ENCODE peak calls at places on chromosomes 4 and X, in ten cellular contexts. One of them, this sample, is unnamed.

GRCh38 chr4:22014222-22014741 is 65.7 kb upstream of the KCNIP4 start:
- DNase-seq in fibroblast of lung: no peak
- DNase-seq in mucosa of descending colon: no peak
- DNase-seq in BE2C: no peak
- DNase-seq in prostate gland: no peak
- DNase-seq in bronchial epithelial cell: peak; percentile 5
- DNase-seq in tibial nerve: no peak
- DNase-seq in OCI-LY7: no peak
- DNase-seq in pancreas: no peak
- DNase-seq in sigmoid colon: no peak
- DNase-seq in this sample: no peak

GRCh38 chrX:42615161-42615563 is 162.8 kb downstream of the PPP1R2C start:
- DNase-seq in pancreas: no peak
- DNase-seq in BE2C: peak; percentile 2
- DNase-seq in bronchial epithelial cell: peak; percentile 4
- DNase-seq in prostate gland: no peak
- DNase-seq in tibial nerve: no peak
- DNase-seq in mucosa of descending colon: peak; percentile 47
- DNase-seq in OCI-LY7: peak; percentile 32
- DNase-seq in fibroblast of lung: no peak
- DNase-seq in sigmoid colon: no peak
- DNase-seq in this sample: no peak

GRCh38 chrX:38215141-38215540 is 5.5 kb downstream of the SRPX start:
- DNase-seq in prostate gland: no peak
- DNase-seq in bronchial epithelial cell: peak; percentile 53
- DNase-seq in BE2C: no peak
- DNase-seq in pancreas: no peak
- DNase-seq in OCI-LY7: no peak
- DNase-seq in sigmoid colon: no peak
- DNase-seq in mucosa of descending colon: no peak
- DNase-seq in tibial nerve: no peak
- DNase-seq in fibroblast of lung: no peak
- DNase-seq in this sample: peak; percentile 48

GRCh38 chr4:169744601-169745000 is 13.1 kb downstream of the HPF1 start:
- DNase-seq in prostate gland: no peak
- DNase-seq in OCI-LY7: no peak
- DNase-seq in sigmoid colon: no peak
- DNase-seq in bronchial epithelial cell: no peak
- DNase-seq in tibial nerve: no peak
- DNase-seq in BE2C: no peak
- DNase-seq in pancreas: no peak
- DNase-seq in fibroblast of lung: no peak
- DNase-seq in mucosa of descending colon: no peak
- DNase-seq in this sample: no peak

GRCh38 chr4:55346851-55347255 is 811 bp downstream of the SRD5A3 start:
- DNase-seq in fibroblast of lung: no peak
- DNase-seq in pancreas: peak; percentile 9
- DNase-seq in mucosa of descending colon: no peak
- DNase-seq in OCI-LY7: no peak
- DNase-seq in bronchial epithelial cell: no peak
- DNase-seq in prostate gland: no peak
- DNase-seq in BE2C: no peak
- DNase-seq in tibial nerve: no peak
- DNase-seq in sigmoid colon: no peak
- DNase-seq in this sample: no peak

GRCh38 chr4:142583708-142584107 is 262.4 kb downstream of the INPP4B start:
- DNase-seq in bronchial epithelial cell: no peak
- DNase-seq in sigmoid colon: no peak
- DNase-seq in BE2C: no peak
- DNase-seq in mucosa of descending colon: no peak
- DNase-seq in OCI-LY7: no peak
- DNase-seq in prostate gland: no peak
- DNase-seq in pancreas: no peak
- DNase-seq in tibial nerve: no peak
- DNase-seq in fibroblast of lung: no peak
- DNase-seq in this sample: no peak

GRCh38 chr4:119211856-119212250 is 660 bp upstream of the USP53 start:
- DNase-seq in prostate gland: no peak
- DNase-seq in tibial nerve: no peak
- DNase-seq in pancreas: no peak
- DNase-seq in fibroblast of lung: no peak
- DNase-seq in OCI-LY7: peak; percentile 68
- DNase-seq in BE2C: no peak
- DNase-seq in mucosa of descending colon: no peak
- DNase-seq in sigmoid colon: no peak
- DNase-seq in bronchial epithelial cell: no peak
- DNase-seq in this sample: no peak

GRCh38 chrX:151759041-151759440 is 24.5 kb downstream of the CNGA2 start:
- DNase-seq in fibroblast of lung: no peak
- DNase-seq in mucosa of descending colon: no peak
- DNase-seq in OCI-LY7: no peak
- DNase-seq in tibial nerve: no peak
- DNase-seq in prostate gland: no peak
- DNase-seq in bronchial epithelial cell: no peak
- DNase-seq in sigmoid colon: no peak
- DNase-seq in pancreas: no peak
- DNase-seq in BE2C: no peak
- DNase-seq in this sample: no peak

GRCh38 chrX:40066700-40067099 is 31.1 kb downstream of the BCOR start:
- DNase-seq in bronchial epithelial cell: no peak
- DNase-seq in OCI-LY7: no peak
- DNase-seq in sigmoid colon: no peak
- DNase-seq in fibroblast of lung: no peak
- DNase-seq in mucosa of descending colon: no peak
- DNase-seq in tibial nerve: no peak
- DNase-seq in pancreas: no peak
- DNase-seq in BE2C: no peak
- DNase-seq in prostate gland: no peak
- DNase-seq in this sample: no peak

GRCh38 chrX:40065291-40066046 is 32.3 kb downstream of the BCOR start:
- DNase-seq in mucosa of descending colon: no peak
- DNase-seq in BE2C: no peak
- DNase-seq in fibroblast of lung: no peak
- DNase-seq in pancreas: no peak
- DNase-seq in sigmoid colon: no peak
- DNase-seq in OCI-LY7: no peak
- DNase-seq in bronchial epithelial cell: no peak
- DNase-seq in prostate gland: no peak
- DNase-seq in tibial nerve: no peak
- DNase-seq in this sample: no peak

GRCh38 chrX:40072246-40072645 is 25.5 kb downstream of the BCOR start:
- DNase-seq in fibroblast of lung: no peak
- DNase-seq in mucosa of descending colon: no peak
- DNase-seq in bronchial epithelial cell: no peak
- DNase-seq in prostate gland: no peak
- DNase-seq in tibial nerve: no peak
- DNase-seq in OCI-LY7: no peak
- DNase-seq in sigmoid colon: no peak
- DNase-seq in BE2C: no peak
- DNase-seq in pancreas: no peak
- DNase-seq in this sample: no peak

GRCh38 chrX:40064055-40064597 is 33.6 kb downstream of the BCOR start:
- DNase-seq in sigmoid colon: no peak
- DNase-seq in bronchial epithelial cell: no peak
- DNase-seq in BE2C: no peak
- DNase-seq in fibroblast of lung: no peak
- DNase-seq in OCI-LY7: no peak
- DNase-seq in pancreas: no peak
- DNase-seq in tibial nerve: no peak
- DNase-seq in prostate gland: no peak
- DNase-seq in mucosa of descending colon: no peak
- DNase-seq in this sample: no peak

DNA sequence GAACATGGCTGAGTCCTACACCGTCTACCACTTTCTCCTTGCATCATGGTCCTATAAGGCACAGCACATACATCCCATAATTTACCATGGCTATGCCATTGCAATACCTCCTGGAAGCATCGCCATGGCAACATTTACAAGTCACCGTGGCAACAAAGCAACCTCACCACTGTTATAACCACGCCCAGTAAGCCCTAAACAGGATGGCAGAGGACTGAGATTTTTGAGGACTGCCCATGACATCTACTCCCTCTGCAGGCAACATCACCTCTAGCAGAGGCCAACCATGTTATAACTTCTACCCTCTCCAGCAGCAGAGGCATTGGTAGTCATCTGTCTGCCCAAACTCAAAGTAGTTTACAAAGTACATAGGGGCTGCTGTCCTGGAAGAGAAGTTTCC is 29.7 kb downstream of the BCOR start:
- DNase-seq in pancreas: no peak
- DNase-seq in fibroblast of lung: peak; percentile 11
- DNase-seq in OCI-LY7: no peak
- DNase-seq in bronchial epithelial cell: peak; percentile 15
- DNase-seq in mucosa of descending colon: no peak
- DNase-seq in tibial nerve: no peak
- DNase-seq in BE2C: no peak
- DNase-seq in prostate gland: no peak
- DNase-seq in sigmoid colon: no peak
- DNase-seq in this sample: no peak
- TF ChIP-seq CTCF in pancreas: no peak
- TF ChIP-seq CTCF in fibroblast of lung: no peak
- TF ChIP-seq CTCF in OCI-LY7: no peak
- TF ChIP-seq CTCF in bronchial epithelial cell: no peak
- TF ChIP-seq CTCF in mucosa of descending colon: no peak
- TF ChIP-seq CTCF in tibial nerve: no peak
- TF ChIP-seq CTCF in BE2C: peak; percentile 10
- TF ChIP-seq CTCF in prostate gland: no peak
- TF ChIP-seq CTCF in sigmoid colon: no peak
- TF ChIP-seq CTCF in this sample: no peak

GRCh38 chr4:164902608-164903007 is 25.6 kb downstream of the APELA start:
- DNase-seq in BE2C: no peak
- DNase-seq in sigmoid colon: no peak
- DNase-seq in prostate gland: no peak
- DNase-seq in mucosa of descending colon: no peak
- DNase-seq in fibroblast of lung: no peak
- DNase-seq in OCI-LY7: no peak
- DNase-seq in pancreas: no peak
- DNase-seq in tibial nerve: no peak
- DNase-seq in bronchial epithelial cell: no peak
- DNase-seq in this sample: no peak

GRCh38 chr4:164904941-164905340 is 28.0 kb downstream of the APELA start:
- DNase-seq in fibroblast of lung: no peak
- DNase-seq in mucosa of descending colon: no peak
- DNase-seq in prostate gland: no peak
- DNase-seq in bronchial epithelial cell: no peak
- DNase-seq in BE2C: no peak
- DNase-seq in tibial nerve: no peak
- DNase-seq in OCI-LY7: no peak
- DNase-seq in sigmoid colon: no peak
- DNase-seq in pancreas: no peak
- DNase-seq in this sample: no peak

GRCh38 chr4:164904336-164904735 is 27.4 kb downstream of the APELA start:
- DNase-seq in mucosa of descending colon: no peak
- DNase-seq in prostate gland: no peak
- DNase-seq in tibial nerve: no peak
- DNase-seq in sigmoid colon: no peak
- DNase-seq in BE2C: no peak
- DNase-seq in bronchial epithelial cell: no peak
- DNase-seq in pancreas: no peak
- DNase-seq in fibroblast of lung: no peak
- DNase-seq in OCI-LY7: no peak
- DNase-seq in this sample: no peak

DNA sequence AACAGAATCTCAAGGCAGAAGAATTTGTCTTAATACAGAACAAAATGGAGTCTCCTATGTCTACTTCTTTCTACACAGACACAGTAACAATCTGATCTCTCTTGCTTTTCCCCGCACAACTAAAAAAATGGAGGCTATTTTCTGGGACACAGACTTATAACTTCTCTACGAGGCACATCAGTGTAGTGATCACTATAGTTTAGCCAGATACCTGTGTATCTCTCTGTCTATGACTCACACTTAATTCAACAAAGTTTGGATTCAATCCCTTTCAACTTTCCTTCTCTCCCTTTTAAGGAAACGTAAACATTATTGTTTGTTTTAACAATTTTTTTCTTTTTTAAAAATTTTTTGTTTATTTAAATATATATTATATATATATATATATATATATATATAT is 29.4 kb downstream of the APELA start:
- DNase-seq in bronchial epithelial cell: no peak
- DNase-seq in sigmoid colon: no peak
- DNase-seq in pancreas: no peak
- DNase-seq in tibial nerve: no peak
- DNase-seq in prostate gland: no peak
- DNase-seq in mucosa of descending colon: no peak
- DNase-seq in fibroblast of lung: no peak
- DNase-seq in BE2C: no peak
- DNase-seq in OCI-LY7: no peak
- DNase-seq in this sample: no peak
- H3K36me3 ChIP-seq in bronchial epithelial cell: no peaks in the 10 kb centered on the region
- H3K36me3 ChIP-seq in sigmoid colon: no peaks in the 10 kb centered on the region
- H3K36me3 ChIP-seq in pancreas: no peaks in the 10 kb centered on the region
- H3K36me3 ChIP-seq in tibial nerve: no peaks in the 10 kb centered on the region
- H3K36me3 ChIP-seq in prostate gland: no peaks in the 10 kb centered on the region
- H3K36me3 ChIP-seq in mucosa of descending colon: no peaks in the 10 kb centered on the region
- H3K36me3 ChIP-seq in fibroblast of lung: no peaks in the 10 kb centered on the region
- H3K36me3 ChIP-seq in BE2C: no peaks in the 10 kb centered on the region
- H3K36me3 ChIP-seq in OCI-LY7: no peaks in the 10 kb centered on the region
- H3K36me3 ChIP-seq in this sample: no peaks in the 10 kb centered on the region

GRCh38 chr4:150589174-150589573 is 7.2 kb downstream of the MAB21L2 start:
- DNase-seq in pancreas: no peak
- DNase-seq in sigmoid colon: no peak
- DNase-seq in BE2C: no peak
- DNase-seq in fibroblast of lung: no peak
- DNase-seq in tibial nerve: no peak
- DNase-seq in OCI-LY7: no peak
- DNase-seq in prostate gland: no peak
- DNase-seq in mucosa of descending colon: no peak
- DNase-seq in bronchial epithelial cell: no peak
- DNase-seq in this sample: no peak

GRCh38 chr4:150591284-150591874 is 9.4 kb downstream of the MAB21L2 start:
- DNase-seq in BE2C: peak; percentile 87
- DNase-seq in pancreas: no peak
- DNase-seq in bronchial epithelial cell: no peak
- DNase-seq in fibroblast of lung: no peak
- DNase-seq in OCI-LY7: no peak
- DNase-seq in mucosa of descending colon: no peak
- DNase-seq in tibial nerve: no peak
- DNase-seq in sigmoid colon: peak; percentile 74
- DNase-seq in prostate gland: no peak
- DNase-seq in this sample: no peak

GRCh38 chr4:150598906-150599305 is 17.0 kb downstream of the MAB21L2 start:
- DNase-seq in tibial nerve: no peak
- DNase-seq in prostate gland: no peak
- DNase-seq in fibroblast of lung: no peak
- DNase-seq in pancreas: no peak
- DNase-seq in OCI-LY7: no peak
- DNase-seq in sigmoid colon: no peak
- DNase-seq in BE2C: peak; percentile 73
- DNase-seq in bronchial epithelial cell: no peak
- DNase-seq in mucosa of descending colon: no peak
- DNase-seq in this sample: no peak

GRCh38 chr4:150591904-150592303 is 10.0 kb downstream of the MAB21L2 start:
- DNase-seq in tibial nerve: no peak
- DNase-seq in bronchial epithelial cell: no peak
- DNase-seq in OCI-LY7: no peak
- DNase-seq in mucosa of descending colon: no peak
- DNase-seq in BE2C: no peak
- DNase-seq in fibroblast of lung: no peak
- DNase-seq in sigmoid colon: no peak
- DNase-seq in prostate gland: no peak
- DNase-seq in pancreas: no peak
- DNase-seq in this sample: no peak

DNA sequence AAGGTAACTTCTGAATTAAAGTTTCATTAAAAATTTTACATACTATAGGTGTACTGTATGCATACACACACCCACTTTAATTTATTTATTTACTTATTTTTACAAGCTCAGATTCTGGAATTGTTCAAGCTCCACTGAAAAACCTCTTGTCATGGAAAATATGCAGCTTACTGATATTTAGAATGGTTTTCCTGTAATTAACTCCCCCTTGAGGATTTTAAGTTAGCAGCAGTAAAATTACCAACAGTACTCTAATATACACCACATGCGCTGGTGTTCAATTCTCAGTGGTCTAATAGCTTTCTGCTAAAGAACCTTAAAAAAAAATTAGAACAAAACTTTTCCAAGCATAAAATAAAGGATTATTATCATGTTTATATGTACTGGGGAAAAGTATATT is 12.0 kb downstream of the MAB21L2 start:
- DNase-seq in prostate gland: no peak
- DNase-seq in sigmoid colon: no peak
- DNase-seq in mucosa of descending colon: no peak
- DNase-seq in fibroblast of lung: peak; percentile 37
- DNase-seq in bronchial epithelial cell: no peak
- DNase-seq in pancreas: no peak
- DNase-seq in tibial nerve: no peak
- DNase-seq in OCI-LY7: no peak
- DNase-seq in BE2C: no peak
- DNase-seq in this sample: no peak
- TF ChIP-seq CTCF in prostate gland: no peak
- TF ChIP-seq CTCF in sigmoid colon: no peak
- TF ChIP-seq CTCF in mucosa of descending colon: no peak
- TF ChIP-seq CTCF in fibroblast of lung: peak; percentile 26
- TF ChIP-seq CTCF in bronchial epithelial cell: no peak
- TF ChIP-seq CTCF in pancreas: no peak
- TF ChIP-seq CTCF in tibial nerve: no peak
- TF ChIP-seq CTCF in OCI-LY7: peak; percentile 27
- TF ChIP-seq CTCF in BE2C: peak; percentile 28
- TF ChIP-seq CTCF in this sample: peak; percentile 44

DNA sequence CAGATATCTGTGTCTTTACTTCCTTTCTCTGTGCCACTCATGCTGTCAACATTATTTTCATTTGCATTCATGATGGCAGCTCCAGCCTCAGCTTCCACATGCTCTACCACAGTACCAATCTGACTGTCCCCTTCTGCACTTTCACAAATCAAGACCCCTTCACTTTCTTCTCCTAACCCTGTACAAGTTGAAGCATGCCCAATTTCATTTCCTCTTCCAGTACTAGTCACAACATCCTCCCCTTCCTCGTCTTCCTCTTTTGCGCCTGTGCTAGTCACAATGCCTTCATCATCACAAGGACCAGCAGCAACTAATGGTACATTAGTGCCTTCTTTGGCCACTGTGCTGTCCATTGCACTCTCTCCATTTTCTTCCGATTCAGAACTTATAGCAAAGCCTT is 26.5 kb downstream of the BOD1L1 start:
- DNase-seq in pancreas: no peak
- DNase-seq in bronchial epithelial cell: no peak
- DNase-seq in sigmoid colon: no peak
- DNase-seq in fibroblast of lung: no peak
- DNase-seq in mucosa of descending colon: no peak
- DNase-seq in prostate gland: no peak
- DNase-seq in BE2C: no peak
- DNase-seq in tibial nerve: no peak
- DNase-seq in OCI-LY7: peak; percentile 17
- DNase-seq in this sample: no peak
- H3K36me3 ChIP-seq in pancreas: peaks cover 8% of the 10 kb centered on the region
- H3K36me3 ChIP-seq in bronchial epithelial cell: peaks cover 8% of the 10 kb centered on the region
- H3K36me3 ChIP-seq in sigmoid colon: peaks cover 80% of the 10 kb centered on the region
- H3K36me3 ChIP-seq in fibroblast of lung: peaks cover 11% of the 10 kb centered on the region
- H3K36me3 ChIP-seq in mucosa of descending colon: no peaks in the 10 kb centered on the region
- H3K36me3 ChIP-seq in prostate gland: no peaks in the 10 kb centered on the region
- H3K36me3 ChIP-seq in BE2C: peaks cover 47% of the 10 kb centered on the region
- H3K36me3 ChIP-seq in tibial nerve: no peaks in the 10 kb centered on the region
- H3K36me3 ChIP-seq in OCI-LY7: peaks cover 98% of the 10 kb centered on the region
- H3K36me3 ChIP-seq in this sample: peaks cover 25% of the 10 kb centered on the region

This sample was measured in BJ.